ENCODE peak calls at places on chromosomes 12 and 14, in five cellular contexts. N is MM.1S, M is hepatocyte, Y is neural progenitor cell, L is PC-3. X is an unnamed sample.

GRCh38 chr12:129185855-129186254 is 332.6 kb downstream of the GLT1D1 start:
- DNase-seq in L (no peak), N (no peak), M (no peak), Y (no peak), X (no peak)

GRCh38 chr12:10241781-10242180 is 29.1 kb downstream of the GABARAPL1 start:
- DNase-seq in L (no peak), N (no peak), Y (no peak), M (no peak), X (peak; percentile 56)

GRCh38 chr14:78690836-78691235 is 520.7 kb downstream of the NRXN3 start:
- DNase-seq in L (no peak), M (no peak), Y (no peak), N (no peak), X (no peak)

GRCh38 chr14:22570132-22570949 is 18.7 kb downstream of the DAD1 start:
- DNase-seq in M (peak; percentile 92), Y (peak; percentile 92), L (peak; percentile 92), N (peak; percentile 88), X (peak; percentile 80)

GRCh38 chr14:101103321-101103901 is 199.9 kb upstream of the RTL1 start:
- DNase-seq in L (no peak), N (no peak), M (no peak), Y (no peak), X (no peak)

GRCh38 chr12:43402431-43402830 is 149.6 kb downstream of the ADAMTS20 start:
- DNase-seq in Y (no peak), M (no peak), L (peak; percentile 58), N (no peak), X (no peak)

GRCh38 chr12:3200779-3201738 is 123.9 kb downstream of the TSPAN9 start:
- DNase-seq in Y (peak; percentile 66), L (peak; percentile 8), N (no peak), M (no peak), X (peak; percentile 36)

GRCh38 chr12:52524898-52525591 is 4.9 kb upstream of the KRT5 start:
- DNase-seq in N (no peak), L (no peak), M (no peak), Y (no peak), X (no peak)

GRCh38 chr14:104383931-104384775 is 195.4 kb upstream of the C14orf180 start:
- DNase-seq in M (no peak), L (no peak), N (no peak), Y (peak; percentile 56), X (no peak)

GRCh38 chr12:78224154-78224553 is 393.5 kb downstream of the NAV3 start:
- DNase-seq in Y (no peak), N (no peak), M (no peak), L (no peak), X (no peak)

GRCh38 chr12:78226763-78227162 is 396.1 kb downstream of the NAV3 start:
- DNase-seq in M (no peak), L (no peak), Y (no peak), N (no peak), X (no peak)

GRCh38 chr12:78232756-78233155 is 402.1 kb downstream of the NAV3 start:
- DNase-seq in L (no peak), Y (no peak), M (no peak), N (no peak), X (no peak)

DNA sequence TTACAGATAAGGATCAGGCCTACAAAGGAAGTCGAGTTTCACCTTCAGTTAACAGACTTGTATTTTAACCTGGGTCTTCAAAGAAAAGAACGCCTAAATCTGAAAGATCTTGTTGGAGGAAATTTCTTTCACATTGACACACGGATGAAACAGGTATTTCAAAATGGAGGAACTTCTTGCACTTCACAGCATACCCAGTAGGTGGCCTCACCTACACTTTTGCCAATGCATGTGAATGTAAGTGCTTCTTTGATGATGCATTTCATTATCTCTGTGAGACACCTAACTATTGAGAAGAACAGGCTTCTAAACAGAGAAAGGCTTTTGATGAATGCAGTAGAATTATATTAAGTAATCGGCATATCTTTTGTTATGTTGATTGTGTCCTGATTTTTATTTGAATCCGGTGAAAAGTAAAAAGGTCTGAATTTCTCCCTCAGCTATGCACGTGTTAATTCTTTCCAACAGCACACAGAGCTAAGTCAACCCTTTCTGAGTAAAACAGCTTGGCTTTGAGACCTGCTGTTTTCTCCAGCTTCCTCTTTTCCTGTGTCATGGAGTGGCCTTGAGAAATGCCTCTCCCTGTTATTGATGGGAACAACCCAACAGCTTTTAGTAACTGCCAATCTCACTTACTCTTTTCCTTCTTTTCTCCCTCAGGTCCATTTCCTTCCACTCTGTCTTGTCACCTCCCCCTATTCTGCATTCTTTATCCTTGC is 399.0 kb downstream of the NAV3 start:
- DNase-seq in Y (peak; percentile 60), L (peak; percentile 83), N (peak; percentile 79), M (peak; percentile 51), X (peak; percentile 55)
- H2AFZ ChIP-seq in Y (peak overlapping the region; percentile 89), L (peak overlapping the region; percentile 88), N (peak overlapping the region; percentile 53), M (peak overlapping the region; percentile 44), X (no peak overlapping the region)

DNA sequence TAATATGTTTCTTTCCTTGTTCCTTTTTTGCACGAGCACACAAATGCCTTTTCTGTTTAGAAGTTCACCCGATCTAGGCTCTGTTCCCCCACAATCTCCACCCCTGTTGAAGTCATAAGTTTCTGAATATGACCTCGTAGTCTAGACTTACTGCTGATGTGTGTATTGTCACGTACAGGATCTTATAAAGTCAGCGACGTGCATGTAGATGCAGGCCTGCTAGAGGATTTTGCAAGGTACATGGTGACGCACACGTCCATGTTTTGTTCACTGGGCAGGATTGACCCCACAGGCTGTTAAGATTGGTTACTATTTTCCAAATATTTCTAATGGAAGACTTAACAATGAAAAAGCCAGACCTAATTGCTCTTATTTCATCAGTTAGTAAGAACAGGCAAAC is 46.2 kb upstream of the CCDC91 start:
- DNase-seq in M (no peak), L (no peak), Y (no peak), N (no peak), X (no peak)
- H2AFZ ChIP-seq in M (no peak overlapping the region), L (no peak overlapping the region), Y (no peak overlapping the region), N (no peak overlapping the region), X (no peak overlapping the region)

GRCh38 chr12:49208146-49208545 is 19.3 kb upstream of the TUBA1A start:
- DNase-seq in M (no peak), L (no peak), Y (no peak), N (no peak), X (no peak)
- H2AFZ ChIP-seq in M (no peak overlapping the region), L (no peak overlapping the region), Y (no peak overlapping the region), N (no peak overlapping the region), X (no peak overlapping the region)

GRCh38 chr12:6786416-6787094 is 2.8 kb upstream of the CD4 start:
- DNase-seq in L (no peak), N (no peak), Y (peak; percentile 46), M (no peak), X (no peak)

GRCh38 chr12:6791931-6792520 is 2.7 kb downstream of the CD4 start:
- DNase-seq in Y (no peak), M (no peak), N (no peak), L (no peak), X (no peak)

GRCh38 chr12:6787309-6787708 is 2.0 kb upstream of the CD4 start:
- DNase-seq in Y (no peak), N (no peak), L (no peak), M (no peak), X (no peak)

GRCh38 chr12:6790496-6791150 is 1.3 kb downstream of the CD4 start:
- DNase-seq in Y (no peak), N (no peak), M (no peak), L (no peak), X (no peak)

GRCh38 chr12:6788972-6789905 is at the start of gene CD4:
- DNase-seq in Y (no peak), N (no peak), L (no peak), M (no peak), X (no peak)
- H2AFZ ChIP-seq in Y (peak within 1 kb of the TSS; percentile 70), N (no peak within 1 kb of the TSS), L (no peak within 1 kb of the TSS), M (no peak within 1 kb of the TSS), X (peak within 1 kb of the TSS; percentile 46)

GRCh38 chr12:12726543-12727093 is 9.4 kb downstream of the CDKN1B start:
- DNase-seq in N (peak; percentile 45), M (no peak), L (peak; percentile 57), Y (no peak), X (peak; percentile 89)
- H2AFZ ChIP-seq in N (no peak overlapping the region), M (peak overlapping the region; percentile 61), L (peak overlapping the region; percentile 17), Y (no peak overlapping the region), X (no peak overlapping the region)

GRCh38 chr12:94374124-94374523 is 85.5 kb downstream of the CEP83 start:
- DNase-seq in L (no peak), Y (no peak), M (no peak), N (no peak), X (no peak)

GRCh38 chr12:94377599-94377998 is 82.1 kb downstream of the CEP83 start:
- DNase-seq in N (no peak), L (no peak), M (no peak), Y (no peak), X (no peak)

DNA sequence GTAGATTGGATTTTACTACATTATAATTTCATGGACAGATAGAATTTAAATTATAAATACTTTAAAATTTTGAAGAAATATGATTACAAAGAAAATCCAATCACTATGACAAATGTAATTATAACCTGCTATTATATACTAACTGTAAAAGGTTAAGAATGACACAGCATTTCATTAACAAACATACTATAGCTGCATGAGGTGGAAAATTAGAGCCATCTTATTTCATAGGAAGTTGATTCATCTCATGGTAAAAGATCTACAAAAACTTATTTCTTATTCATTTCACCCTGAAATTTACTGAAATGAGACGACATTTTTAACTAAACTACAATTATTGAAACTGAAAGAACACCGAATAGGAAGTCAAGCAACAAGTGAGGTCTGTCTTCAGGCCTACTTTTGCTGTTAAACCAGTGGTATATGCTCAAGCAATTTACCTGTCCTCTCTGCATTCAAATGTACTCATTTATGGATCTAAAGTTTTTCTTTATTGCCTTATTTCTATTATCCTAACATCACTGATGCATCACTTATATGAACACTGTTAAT is 87.2 kb downstream of the CEP83 start:
- DNase-seq in M (no peak), Y (no peak), L (no peak), N (peak; percentile 57), X (no peak)
- H2AFZ ChIP-seq in M (no peak overlapping the region), Y (no peak overlapping the region), L (no peak overlapping the region), N (peak overlapping the region; percentile 1), X (no peak overlapping the region)

DNA sequence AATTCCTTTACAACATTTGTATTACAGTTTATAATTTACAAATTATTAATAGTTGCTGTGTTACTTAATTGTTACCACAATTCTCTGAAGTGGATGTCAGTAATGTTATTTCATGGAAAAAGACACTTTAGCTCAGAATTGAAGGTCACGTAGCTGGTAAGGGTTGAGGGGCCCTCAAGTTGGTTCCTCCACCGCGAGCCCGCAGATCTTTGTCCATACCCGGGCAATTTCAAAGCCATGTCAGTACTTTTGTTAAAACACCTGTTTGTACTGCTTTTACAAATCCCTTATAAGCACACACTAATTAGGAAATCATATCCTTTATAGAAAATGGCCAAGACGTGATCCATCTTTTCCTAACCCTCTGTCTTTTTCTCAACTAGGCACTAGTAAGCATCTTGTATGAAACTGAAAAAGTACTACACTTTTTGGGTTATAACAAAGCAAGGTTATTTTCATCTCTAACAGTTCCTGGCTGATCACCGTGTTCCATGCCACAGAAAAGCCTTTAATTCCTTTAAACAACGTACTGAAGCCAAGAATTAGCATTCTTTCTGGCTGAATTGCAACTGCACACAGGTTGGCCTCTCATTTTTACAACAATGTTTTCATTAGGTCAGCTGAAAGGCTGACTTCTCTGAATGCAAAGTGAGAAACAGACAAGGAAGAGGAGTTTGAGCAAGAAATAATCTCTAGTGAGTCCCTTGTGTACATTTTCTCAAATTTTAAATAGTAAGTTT is 76.1 kb downstream of the CNTN1 start:
- DNase-seq in M (no peak), L (no peak), Y (peak; percentile 4), N (peak; percentile 39), X (no peak)
- H2AFZ ChIP-seq in M (peak overlapping the region; percentile 35), L (no peak overlapping the region), Y (peak overlapping the region; percentile 73), N (peak overlapping the region; percentile 63), X (no peak overlapping the region)